ENCODE peak calls at places on chromosomes 12 and 14, in six cellular contexts. One of them, this sample, is unnamed.

GRCh38 chr12:56766535-56766934 is 3.4 kb downstream of the HSD17B6 start:
- DNase-seq in HCT116: no peak
- DNase-seq in A549: no peak
- DNase-seq in GM23338: peak; percentile 39
- DNase-seq in pancreas: no peak
- DNase-seq in mammary epithelial cell: no peak
- DNase-seq in this sample: no peak

GRCh38 chr12:49260165-49260564 is 4.7 kb upstream of the TUBA1C start:
- DNase-seq in HCT116: no peak
- DNase-seq in A549: no peak
- DNase-seq in GM23338: no peak
- DNase-seq in pancreas: no peak
- DNase-seq in mammary epithelial cell: peak; percentile 58
- DNase-seq in this sample: no peak

GRCh38 chr12:97404549-97404948 is 58.1 kb upstream of the RMST start:
- DNase-seq in HCT116: peak; percentile 10
- DNase-seq in A549: peak; percentile 63
- DNase-seq in GM23338: peak; percentile 85
- DNase-seq in pancreas: no peak
- DNase-seq in mammary epithelial cell: peak; percentile 14
- DNase-seq in this sample: no peak

GRCh38 chr12:112837629-112838191 is 46.2 kb downstream of the RPH3A start:
- DNase-seq in HCT116: no peak
- DNase-seq in A549: peak; percentile 90
- DNase-seq in GM23338: no peak
- DNase-seq in pancreas: no peak
- DNase-seq in mammary epithelial cell: peak; percentile 84
- DNase-seq in this sample: no peak

GRCh38 chr12:10968765-10969456 is 17.8 kb downstream of the TAS2R50 start:
- DNase-seq in HCT116: no peak
- DNase-seq in A549: no peak
- DNase-seq in GM23338: no peak
- DNase-seq in pancreas: no peak
- DNase-seq in mammary epithelial cell: peak; percentile 35
- DNase-seq in this sample: no peak

GRCh38 chr14:80959448-80960006 is 4.1 kb downstream of the TSHR start:
- DNase-seq in HCT116: no peak
- DNase-seq in A549: no peak
- DNase-seq in GM23338: no peak
- DNase-seq in pancreas: no peak
- DNase-seq in mammary epithelial cell: no peak
- DNase-seq in this sample: no peak

GRCh38 chr14:65277580-65278270 is 134.8 kb upstream of the FUT8 start:
- DNase-seq in HCT116: no peak
- DNase-seq in A549: no peak
- DNase-seq in GM23338: no peak
- DNase-seq in pancreas: no peak
- DNase-seq in mammary epithelial cell: no peak
- DNase-seq in this sample: no peak

GRCh38 chr12:119457251-119457650 is 122.7 kb downstream of the CCDC60 start:
- DNase-seq in HCT116: no peak
- DNase-seq in A549: no peak
- DNase-seq in GM23338: peak; percentile 58
- DNase-seq in pancreas: no peak
- DNase-seq in mammary epithelial cell: no peak
- DNase-seq in this sample: no peak

GRCh38 chr12:2390133-2390532 is 337.3 kb downstream of the CACNA1C start:
- DNase-seq in HCT116: no peak
- DNase-seq in A549: no peak
- DNase-seq in GM23338: no peak
- DNase-seq in pancreas: no peak
- DNase-seq in mammary epithelial cell: peak; percentile 35
- DNase-seq in this sample: no peak

GRCh38 chr14:66088661-66089060 is 397.5 kb upstream of the CCDC196 start:
- DNase-seq in HCT116: no peak
- DNase-seq in A549: no peak
- DNase-seq in GM23338: no peak
- DNase-seq in pancreas: no peak
- DNase-seq in mammary epithelial cell: no peak
- DNase-seq in this sample: no peak

GRCh38 chr12:32124637-32125036 is 18.0 kb downstream of the BICD1 start:
- DNase-seq in HCT116: no peak
- DNase-seq in A549: no peak
- DNase-seq in GM23338: peak; percentile 47
- DNase-seq in pancreas: no peak
- DNase-seq in mammary epithelial cell: no peak
- DNase-seq in this sample: no peak

GRCh38 chr12:16604853-16605252 is 1.1 kb downstream of the LMO3 start:
- DNase-seq in HCT116: no peak
- DNase-seq in A549: no peak
- DNase-seq in GM23338: peak; percentile 53
- DNase-seq in pancreas: peak; percentile 42
- DNase-seq in mammary epithelial cell: no peak
- DNase-seq in this sample: no peak
- H3K4me3 ChIP-seq in HCT116: no peak overlapping the region
- H3K4me3 ChIP-seq in A549: no peak overlapping the region
- H3K4me3 ChIP-seq in GM23338: peak overlapping the region; percentile 85
- H3K4me3 ChIP-seq in pancreas: no peak overlapping the region
- H3K4me3 ChIP-seq in mammary epithelial cell: no peak overlapping the region
- H3K4me3 ChIP-seq in this sample: no peak overlapping the region

GRCh38 chr14:101763941-101764709 is 2.6 kb downstream of the PPP2R5C start:
- DNase-seq in HCT116: no peak
- DNase-seq in A549: no peak
- DNase-seq in GM23338: no peak
- DNase-seq in pancreas: no peak
- DNase-seq in mammary epithelial cell: no peak
- DNase-seq in this sample: no peak

GRCh38 chr14:101760138-101761011 is 1.1 kb upstream of the PPP2R5C start:
- DNase-seq in HCT116: peak; percentile 94
- DNase-seq in A549: peak; percentile 98
- DNase-seq in GM23338: peak; percentile 98
- DNase-seq in pancreas: peak; percentile 99
- DNase-seq in mammary epithelial cell: peak; percentile 95
- DNase-seq in this sample: peak; percentile 81

GRCh38 chr14:101762530-101763101 is 1.1 kb downstream of the PPP2R5C start:
- DNase-seq in HCT116: no peak
- DNase-seq in A549: no peak
- DNase-seq in GM23338: no peak
- DNase-seq in pancreas: no peak
- DNase-seq in mammary epithelial cell: no peak
- DNase-seq in this sample: no peak

GRCh38 chr14:101761032-101761880 is at the start of gene PPP2R5C:
- DNase-seq in HCT116: peak; percentile 62
- DNase-seq in A549: peak; percentile 91
- DNase-seq in GM23338: peak; percentile 92
- DNase-seq in pancreas: peak; percentile 97
- DNase-seq in mammary epithelial cell: peak; percentile 79
- DNase-seq in this sample: peak; percentile 78

GRCh38 chr14:101761881-101762529 is 496 bp downstream of the PPP2R5C start:
- DNase-seq in HCT116: no peak
- DNase-seq in A549: no peak
- DNase-seq in GM23338: peak; percentile 44
- DNase-seq in pancreas: peak; percentile 85
- DNase-seq in mammary epithelial cell: no peak
- DNase-seq in this sample: no peak
- H3K27ac ChIP-seq in HCT116: no peak overlapping the region
- H3K27ac ChIP-seq in A549: peak overlapping the region; percentile 77
- H3K27ac ChIP-seq in GM23338: no peak overlapping the region
- H3K27ac ChIP-seq in pancreas: peak overlapping the region; percentile 51
- H3K27ac ChIP-seq in mammary epithelial cell: peak overlapping the region; percentile 18
- H3K27ac ChIP-seq in this sample: no peak overlapping the region

GRCh38 chr12:110687770-110688169 is 1.1 kb downstream of the HVCN1 start:
- DNase-seq in HCT116: no peak
- DNase-seq in A549: no peak
- DNase-seq in GM23338: no peak
- DNase-seq in pancreas: no peak
- DNase-seq in mammary epithelial cell: no peak
- DNase-seq in this sample: no peak
- H3K4me3 ChIP-seq in HCT116: no peak overlapping the region
- H3K4me3 ChIP-seq in A549: no peak overlapping the region
- H3K4me3 ChIP-seq in GM23338: no peak overlapping the region
- H3K4me3 ChIP-seq in pancreas: no peak overlapping the region
- H3K4me3 ChIP-seq in mammary epithelial cell: no peak overlapping the region
- H3K4me3 ChIP-seq in this sample: no peak overlapping the region

GRCh38 chr12:6313326-6313940 is 3.0 kb downstream of the PLEKHG6 start:
- DNase-seq in HCT116: no peak
- DNase-seq in A549: no peak
- DNase-seq in GM23338: no peak
- DNase-seq in pancreas: peak; percentile 61
- DNase-seq in mammary epithelial cell: peak; percentile 69
- DNase-seq in this sample: no peak
- H3K27ac ChIP-seq in HCT116: peak overlapping the region; percentile 57
- H3K27ac ChIP-seq in A549: peak overlapping the region; percentile 28
- H3K27ac ChIP-seq in GM23338: no peak overlapping the region
- H3K27ac ChIP-seq in pancreas: peak overlapping the region; percentile 69
- H3K27ac ChIP-seq in mammary epithelial cell: peak overlapping the region; percentile 54
- H3K27ac ChIP-seq in this sample: no peak overlapping the region

GRCh38 chr12:53068811-53069585 is 10.2 kb downstream of the SPRYD3 start:
- DNase-seq in HCT116: no peak
- DNase-seq in A549: no peak
- DNase-seq in GM23338: no peak
- DNase-seq in pancreas: no peak
- DNase-seq in mammary epithelial cell: peak; percentile 50
- DNase-seq in this sample: no peak
- H3K4me3 ChIP-seq in HCT116: no peak overlapping the region
- H3K4me3 ChIP-seq in A549: no peak overlapping the region
- H3K4me3 ChIP-seq in GM23338: no peak overlapping the region
- H3K4me3 ChIP-seq in pancreas: no peak overlapping the region
- H3K4me3 ChIP-seq in mammary epithelial cell: no peak overlapping the region
- H3K4me3 ChIP-seq in this sample: no peak overlapping the region

GRCh38 chr14:47270715-47271114 is 404.7 kb downstream of the MDGA2 start:
- DNase-seq in HCT116: no peak
- DNase-seq in A549: no peak
- DNase-seq in GM23338: no peak
- DNase-seq in pancreas: no peak
- DNase-seq in mammary epithelial cell: no peak
- DNase-seq in this sample: no peak
- H3K27ac ChIP-seq in HCT116: no peak overlapping the region
- H3K27ac ChIP-seq in A549: no peak overlapping the region
- H3K27ac ChIP-seq in GM23338: no peak overlapping the region
- H3K27ac ChIP-seq in pancreas: no peak overlapping the region
- H3K27ac ChIP-seq in mammary epithelial cell: no peak overlapping the region
- H3K27ac ChIP-seq in this sample: no peak overlapping the region

GRCh38 chr12:6823161-6824084 is 1.8 kb downstream of the GPR162 start:
- DNase-seq in HCT116: no peak
- DNase-seq in A549: no peak
- DNase-seq in GM23338: no peak
- DNase-seq in pancreas: peak; percentile 30
- DNase-seq in mammary epithelial cell: no peak
- DNase-seq in this sample: no peak

GRCh38 chr12:6824085-6824800 is 2.6 kb downstream of the GPR162 start:
- DNase-seq in HCT116: no peak
- DNase-seq in A549: no peak
- DNase-seq in GM23338: no peak
- DNase-seq in pancreas: peak; percentile 57
- DNase-seq in mammary epithelial cell: no peak
- DNase-seq in this sample: no peak

GRCh38 chr12:6826125-6826733 is 2.0 kb upstream of the P3H3 start:
- DNase-seq in HCT116: no peak
- DNase-seq in A549: no peak
- DNase-seq in GM23338: no peak
- DNase-seq in pancreas: peak; percentile 39
- DNase-seq in mammary epithelial cell: no peak
- DNase-seq in this sample: no peak

GRCh38 chr12:6825398-6826124 is 2.6 kb upstream of the P3H3 start:
- DNase-seq in HCT116: peak; percentile 47
- DNase-seq in A549: peak; percentile 87
- DNase-seq in GM23338: peak; percentile 91
- DNase-seq in pancreas: peak; percentile 89
- DNase-seq in mammary epithelial cell: peak; percentile 71
- DNase-seq in this sample: peak; percentile 85

GRCh38 chr12:6824962-6825381 is 3.2 kb upstream of the P3H3 start:
- DNase-seq in HCT116: no peak
- DNase-seq in A549: no peak
- DNase-seq in GM23338: no peak
- DNase-seq in pancreas: peak; percentile 35
- DNase-seq in mammary epithelial cell: peak; percentile 55
- DNase-seq in this sample: no peak
- H3K4me3 ChIP-seq in HCT116: no peak overlapping the region
- H3K4me3 ChIP-seq in A549: no peak overlapping the region
- H3K4me3 ChIP-seq in GM23338: peak overlapping the region; percentile 63
- H3K4me3 ChIP-seq in pancreas: no peak overlapping the region
- H3K4me3 ChIP-seq in mammary epithelial cell: no peak overlapping the region
- H3K4me3 ChIP-seq in this sample: no peak overlapping the region